ENCODE peak calls at places on chromosomes 3 and 15, in seven cellular contexts. D is psoas muscle, G is fibroblast of pulmonary artery, V is HFF-Myc, Y is lower lobe of right lung, E is GM23338, I is thyroid gland. A is an unnamed sample.
A peak's percentile ranks its signal among the peaks of the same experiment; 100 is the strongest.

GRCh38 chr3:32686713-32687112 is 1.7 kb downstream of the CNOT10 start:
- DNase-seq in D (no peak), G (no peak), V (no peak), Y (no peak), E (no peak), I (no peak), A (no peak)

GRCh38 chr15:58201536-58201935 is 63.4 kb downstream of the AQP9 start:
- DNase-seq in D (no peak), G (peak; percentile 80), V (peak; percentile 54), Y (no peak), E (no peak), I (no peak), A (peak; percentile 84)

GRCh38 chr15:71612066-71612715 is 198.2 kb upstream of the NR2E3 start:
- DNase-seq in D (peak; percentile 63), G (no peak), V (no peak), Y (no peak), E (no peak), I (no peak), A (no peak)

GRCh38 chr3:10390641-10391373 is 69.9 kb upstream of the SEC13 start:
- DNase-seq in D (peak; percentile 35), G (no peak), V (no peak), Y (no peak), E (no peak), I (no peak), A (no peak)

GRCh38 chr3:194279106-194279505 is 72.0 kb downstream of the CPN2 start:
- DNase-seq in D (no peak), G (no peak), V (no peak), Y (peak; percentile 13), E (no peak), I (no peak), A (no peak)

GRCh38 chr3:130392266-130392665 is 46.8 kb downstream of the COL6A5 start:
- DNase-seq in D (no peak), G (no peak), V (no peak), Y (no peak), E (no peak), I (no peak), A (no peak)

GRCh38 chr15:77021088-77021481 is 26.2 kb downstream of the PSTPIP1 start:
- DNase-seq in D (peak; percentile 41), G (no peak), V (no peak), Y (peak; percentile 10), E (no peak), I (no peak), A (no peak)

GRCh38 chr15:34154725-34155204 is 52.9 kb downstream of the PGBD4 start:
- DNase-seq in D (no peak), G (no peak), V (no peak), Y (no peak), E (peak; percentile 12), I (no peak), A (peak; percentile 18)

GRCh38 chr15:100873029-100873677 is 6.5 kb upstream of the ALDH1A3 start:
- DNase-seq in D (no peak), G (peak; percentile 94), V (peak; percentile 78), Y (no peak), E (peak; percentile 86), I (peak; percentile 68), A (peak; percentile 71)

GRCh38 chr3:156252656-156253055 is 132.3 kb downstream of the KCNAB1 start:
- DNase-seq in D (no peak), G (peak; percentile 8), V (no peak), Y (no peak), E (no peak), I (no peak), A (no peak)

GRCh38 chr3:41318520-41318919 is 119.2 kb downstream of the CTNNB1 start:
- DNase-seq in D (no peak), G (no peak), V (no peak), Y (no peak), E (no peak), I (peak; percentile 19), A (peak; percentile 41)

GRCh38 chr3:137202941-137203340 is 245.2 kb downstream of the IL20RB start:
- DNase-seq in D (no peak), G (no peak), V (no peak), Y (peak; percentile 73), E (no peak), I (no peak), A (no peak)

GRCh38 chr3:53773586-53774368 is 72.4 kb downstream of the CHDH start:
- DNase-seq in D (no peak), G (peak; percentile 76), V (peak; percentile 55), Y (no peak), E (no peak), I (peak; percentile 30), A (peak; percentile 91)

GRCh38 chr3:175608351-175608750 is 749.2 kb downstream of the NAALADL2 start:
- DNase-seq in D (no peak), G (no peak), V (no peak), Y (no peak), E (no peak), I (no peak), A (no peak)

GRCh38 chr3:145017959-145018358 is 1046.3 kb downstream of the DIPK2A start:
- DNase-seq in D (no peak), G (peak; percentile 63), V (no peak), Y (no peak), E (no peak), I (no peak), A (no peak)

DNA sequence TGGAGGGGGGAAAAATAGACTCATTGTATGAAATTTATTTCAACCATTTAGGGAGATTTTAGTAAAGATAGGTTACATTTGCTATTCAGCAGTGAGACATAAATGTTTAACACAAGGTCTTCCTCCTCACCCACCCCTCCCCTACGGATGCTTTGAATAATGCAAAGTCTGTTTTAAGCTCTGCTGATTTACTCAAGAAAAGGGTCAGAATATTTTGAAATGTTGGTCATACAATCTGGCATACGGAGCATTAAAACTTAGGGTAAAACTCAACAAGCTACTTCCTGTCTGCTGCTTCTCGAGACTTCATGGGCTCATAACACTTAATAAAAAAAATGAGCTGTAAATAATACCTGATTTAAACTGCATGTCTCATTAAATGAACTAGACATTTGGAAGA is 156.3 kb downstream of the WNT5A start:
- DNase-seq in D (no peak), G (no peak), V (no peak), Y (no peak), E (no peak), I (no peak), A (no peak)
- H3K4me3 ChIP-seq in D (no peak overlapping the region), G (no peak overlapping the region), V (no peak overlapping the region), Y (no peak overlapping the region), E (no peak overlapping the region), I (no peak overlapping the region), A (no peak overlapping the region)

GRCh38 chr3:105555206-105555605 is 188.5 kb downstream of the ALCAM start:
- DNase-seq in D (no peak), G (no peak), V (no peak), Y (no peak), E (no peak), I (no peak), A (peak; percentile 13)

GRCh38 chr3:105553851-105554250 is 187.1 kb downstream of the ALCAM start:
- DNase-seq in D (no peak), G (peak; percentile 12), V (no peak), Y (no peak), E (no peak), I (no peak), A (peak; percentile 68)
- TF ChIP-seq CTCF in D (no peak), G (no peak), V (no peak), Y (no peak), E (no peak), I (no peak), A (no peak)

DNA sequence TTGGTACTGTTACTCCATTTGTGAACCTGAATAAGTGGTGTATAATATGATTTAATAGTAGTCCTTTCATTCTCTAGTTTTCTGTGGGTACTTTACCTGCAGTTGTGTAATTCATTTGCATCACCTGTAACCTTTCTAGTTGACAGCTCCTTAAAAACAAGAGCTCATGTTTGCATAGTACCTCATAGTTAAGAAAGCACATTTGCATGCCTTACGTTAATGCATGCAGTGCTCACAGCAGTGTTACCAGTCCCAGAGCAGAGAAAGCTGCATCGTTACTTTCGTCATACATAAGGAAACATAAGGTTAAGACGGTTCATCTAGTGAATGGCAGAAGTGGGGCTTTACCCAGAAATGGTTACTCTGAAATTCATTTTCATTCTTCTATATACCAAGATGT is 111.3 kb downstream of the AKAP13 start:
- DNase-seq in D (no peak), G (no peak), V (no peak), Y (no peak), E (no peak), I (no peak), A (no peak)
- H3K4me3 ChIP-seq in D (no peak overlapping the region), G (no peak overlapping the region), V (no peak overlapping the region), Y (no peak overlapping the region), E (no peak overlapping the region), I (no peak overlapping the region), A (no peak overlapping the region)

GRCh38 chr3:126732281-126733060 is 28.4 kb downstream of the CHCHD6 start:
- DNase-seq in D (no peak), G (no peak), V (no peak), Y (no peak), E (no peak), I (no peak), A (peak; percentile 11)
- TF ChIP-seq CTCF in D (no peak), G (no peak), V (no peak), Y (no peak), E (no peak), I (no peak), A (no peak)

GRCh38 chr3:171459130-171459941 is 869 bp downstream of the TNIK start:
- DNase-seq in D (peak; percentile 63), G (peak; percentile 54), V (no peak), Y (peak; percentile 59), E (peak; percentile 64), I (peak; percentile 67), A (no peak)
- H3K4me3 ChIP-seq in D (peak overlapping the region; percentile 79), G (peak overlapping the region; percentile 88), V (peak overlapping the region; percentile 62), Y (peak overlapping the region; percentile 84), E (peak overlapping the region; percentile 82), I (peak overlapping the region; percentile 48), A (peak overlapping the region; percentile 94)

GRCh38 chr3:184697845-184698244 is 14.0 kb downstream of the MAGEF1 start:
- DNase-seq in D (no peak), G (no peak), V (no peak), Y (no peak), E (no peak), I (no peak), A (no peak)
- TF ChIP-seq CTCF in D (no peak), G (no peak), V (no peak), Y (no peak), E (no peak), I (no peak), A (no peak)